ENCODE peak calls at places on chromosome 19, in eight cellular contexts. R, T, L, O, H, S, J and P are unnamed samples.

GRCh38 chr19:54521860-54522513 is 19.4 kb downstream of the LAIR2 start:
- DNase-seq in R (no peak), T (no peak), L (no peak), O (no peak), H (no peak), S (no peak), J (no peak), P (no peak)

GRCh38 chr19:32674153-32674958 is 624 bp downstream of the ANKRD27 start:
- DNase-seq in R (no peak), T (no peak), L (no peak), O (peak), H (no peak), S (no peak), J (no peak), P (no peak)

GRCh38 chr19:50492303-50493052 is 15.8 kb upstream of the GARIN5A start:
- DNase-seq in R (no peak), T (no peak), L (no peak), O (peak), H (no peak), S (no peak), J (no peak), P (no peak)

GRCh38 chr19:49340865-49341718 is 5.9 kb downstream of the CD37 start:
- DNase-seq in R (no peak), T (no peak), L (no peak), O (no peak), H (no peak), S (peak), J (no peak), P (no peak)

GRCh38 chr19:17841371-17841809 is 6.4 kb downstream of the JAK3 start:
- DNase-seq in R (no peak), T (no peak), L (no peak), O (no peak), H (peak), S (no peak), J (peak), P (no peak)

GRCh38 chr19:15091918-15092753 is 10.1 kb downstream of the OR1I1 start:
- DNase-seq in R (peak), T (peak), L (peak), O (no peak), H (no peak), S (no peak), J (peak), P (no peak)

GRCh38 chr19:35544110-35544802 is 1.2 kb upstream of the TMEM147 start:
- DNase-seq in R (no peak), T (no peak), L (no peak), O (no peak), H (no peak), S (no peak), J (no peak), P (no peak)

GRCh38 chr19:27772059-27772458 is 1440.9 kb downstream of the UQCRFS1 start:
- DNase-seq in R (no peak), T (no peak), L (no peak), O (no peak), H (no peak), S (no peak), J (no peak), P (peak)

GRCh38 chr19:54653181-54653809 is 9.5 kb upstream of the LILRB4 start:
- DNase-seq in R (no peak), T (no peak), L (no peak), O (no peak), H (peak), S (no peak), J (no peak), P (no peak)

GRCh38 chr19:18206018-18206417 is 2.2 kb upstream of the RAB3A start:
- DNase-seq in R (no peak), T (no peak), L (no peak), O (no peak), H (no peak), S (no peak), J (no peak), P (no peak)

GRCh38 chr19:42032428-42032827 is 37.6 kb downstream of the GRIK5 start:
- DNase-seq in R (no peak), T (no peak), L (no peak), O (no peak), H (no peak), S (no peak), J (no peak), P (no peak)

GRCh38 chr19:50829801-50830200 is 3.6 kb downstream of the KLK15 start:
- DNase-seq in R (no peak), T (peak), L (no peak), O (no peak), H (no peak), S (no peak), J (no peak), P (no peak)

GRCh38 chr19:27741236-27741635 is 1471.7 kb downstream of the UQCRFS1 start:
- DNase-seq in R (no peak), T (no peak), L (no peak), O (peak), H (no peak), S (no peak), J (no peak), P (peak)

GRCh38 chr19:29262085-29262484 is 49.1 kb upstream of the UQCRFS1 start:
- DNase-seq in R (no peak), T (no peak), L (no peak), O (no peak), H (no peak), S (no peak), J (no peak), P (no peak)

GRCh38 chr19:34772697-34773554 is at the start of gene ZNF599:
- DNase-seq in R (peak), T (peak), L (peak), O (peak), H (peak), S (peak), J (peak), P (peak)

GRCh38 chr19:56864443-56865125 is 24.1 kb upstream of the PEG3 start:
- DNase-seq in R (no peak), T (no peak), L (peak), O (no peak), H (no peak), S (no peak), J (no peak), P (no peak)

GRCh38 chr19:48703316-48703715 is 7.5 kb downstream of the FUT2 start:
- DNase-seq in R (no peak), T (no peak), L (no peak), O (no peak), H (no peak), S (no peak), J (no peak), P (no peak)

GRCh38 chr19:8126008-8126407 is 23.4 kb downstream of the FBN3 start:
- DNase-seq in R (no peak), T (no peak), L (no peak), O (no peak), H (no peak), S (no peak), J (no peak), P (no peak)

GRCh38 chr19:46646402-46646801 is 10.4 kb upstream of the GNG8 start:
- DNase-seq in R (no peak), T (no peak), L (no peak), O (no peak), H (no peak), S (no peak), J (no peak), P (no peak)

GRCh38 chr19:46886546-46887239 is 25.9 kb downstream of the ARHGAP35 start:
- DNase-seq in R (no peak), T (no peak), L (no peak), O (no peak), H (no peak), S (no peak), J (no peak), P (no peak)

GRCh38 chr19:34254552-34255432 is at the start of gene GARRE1:
- DNase-seq in R (peak), T (peak), L (peak), O (peak), H (peak), S (no peak), J (peak), P (no peak)

GRCh38 chr19:31518626-31519025 is 169.4 kb upstream of the TSHZ3 start:
- DNase-seq in R (no peak), T (no peak), L (no peak), O (no peak), H (no peak), S (no peak), J (no peak), P (no peak)

GRCh38 chr19:13053761-13054604 is 48.7 kb downstream of the LYL1 start:
- DNase-seq in R (no peak), T (peak), L (peak), O (peak), H (peak), S (peak), J (peak), P (peak)

GRCh38 chr19:55206664-55207500 is 2.4 kb downstream of the PTPRH start:
- DNase-seq in R (no peak), T (peak), L (peak), O (peak), H (peak), S (peak), J (peak), P (peak)

GRCh38 chr19:55526216-55527196 is 10.4 kb downstream of the SBK2 start:
- DNase-seq in R (no peak), T (peak), L (peak), O (peak), H (peak), S (peak), J (peak), P (no peak)

GRCh38 chr19:34482380-34483250 is 1.1 kb downstream of the WTIP start:
- DNase-seq in R (no peak), T (no peak), L (peak), O (no peak), H (no peak), S (no peak), J (no peak), P (no peak)

GRCh38 chr19:1832046-1832663 is 16.1 kb downstream of the REXO1 start:
- DNase-seq in R (no peak), T (no peak), L (no peak), O (no peak), H (no peak), S (no peak), J (no peak), P (no peak)

GRCh38 chr19:49339364-49340068 is 4.3 kb downstream of the CD37 start:
- DNase-seq in R (no peak), T (peak), L (peak), O (peak), H (no peak), S (peak), J (peak), P (peak)

GRCh38 chr19:48271531-48272151 is 1.8 kb downstream of the ZNF114 start:
- DNase-seq in R (no peak), T (peak), L (peak), O (no peak), H (no peak), S (no peak), J (peak), P (no peak)

GRCh38 chr19:45177817-45178261 is at the start of gene TRAPPC6A:
- DNase-seq in R (no peak), T (no peak), L (no peak), O (no peak), H (peak), S (no peak), J (no peak), P (no peak)

GRCh38 chr19:45173816-45174215 is 4.2 kb downstream of the TRAPPC6A start:
- DNase-seq in R (no peak), T (no peak), L (no peak), O (no peak), H (peak), S (no peak), J (no peak), P (no peak)

GRCh38 chr19:45178262-45179062 is at the start of gene BLOC1S3:
- DNase-seq in R (peak), T (peak), L (peak), O (peak), H (peak), S (peak), J (peak), P (peak)

GRCh38 chr19:45172611-45173208 is 5.3 kb downstream of the TRAPPC6A start:
- DNase-seq in R (no peak), T (no peak), L (no peak), O (no peak), H (no peak), S (no peak), J (no peak), P (no peak)

DNA sequence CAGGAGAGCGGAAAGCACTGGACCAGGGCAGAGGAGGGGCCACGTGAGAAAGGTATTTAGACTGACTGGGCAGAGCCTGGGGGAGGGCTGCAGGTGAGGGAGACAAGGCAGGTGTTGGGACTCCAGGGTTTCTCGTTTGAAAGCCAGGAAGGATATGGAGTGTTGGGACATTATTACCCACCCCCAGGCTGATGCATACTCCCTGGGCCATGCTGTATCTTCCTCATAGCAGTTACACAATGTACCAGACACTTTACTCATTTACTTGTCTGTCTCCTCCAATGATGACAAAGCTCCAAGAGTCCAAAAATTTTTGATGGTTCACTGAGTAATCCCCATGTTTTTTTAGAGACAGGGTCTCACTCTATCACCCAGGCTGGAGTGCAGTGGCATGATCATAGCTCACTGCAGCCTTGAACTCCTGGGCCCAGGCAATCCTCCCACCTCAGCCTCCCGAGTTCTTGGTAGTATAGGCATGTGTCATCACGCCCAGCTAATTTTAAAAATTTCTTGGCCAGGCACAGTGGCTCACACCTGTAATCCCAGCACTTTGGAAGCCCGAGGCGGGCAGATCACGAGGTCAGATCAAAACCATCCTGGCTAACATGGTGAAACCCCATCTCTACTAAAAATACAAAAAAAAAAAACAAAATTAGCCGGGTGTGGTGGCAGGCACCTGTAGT is 2.2 kb downstream of the TRAPPC6A start:
- DNase-seq in R (no peak), T (no peak), L (no peak), O (no peak), H (no peak), S (no peak), J (no peak), P (no peak)
- TF ChIP-seq POLR2A in R (no peak), T (no peak), L (no peak), O (no peak), H (no peak), S (no peak), J (no peak), P (no peak)

DNA sequence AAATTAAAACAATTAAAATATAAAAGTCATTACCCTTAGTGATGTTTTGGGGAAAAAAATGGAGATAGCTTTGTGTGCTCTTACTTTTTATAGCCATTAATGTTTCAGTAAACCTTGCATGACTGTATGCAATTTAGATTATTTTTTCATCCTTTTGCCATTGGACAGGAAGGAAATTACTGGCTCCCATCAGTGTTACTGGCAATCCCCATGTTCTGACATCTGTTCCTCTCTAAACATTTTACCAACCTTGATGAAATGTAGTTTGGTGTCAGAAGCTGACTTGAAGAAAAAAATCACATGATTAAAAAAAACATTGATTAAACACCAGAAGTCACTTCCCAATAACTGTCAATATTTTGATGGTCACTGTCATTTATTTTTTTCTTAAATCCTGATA is 52.3 kb upstream of the ZNF536 start:
- DNase-seq in R (no peak), T (no peak), L (no peak), O (no peak), H (no peak), S (no peak), J (no peak), P (no peak)
- TF ChIP-seq POLR2A in R (no peak), T (no peak), L (no peak), O (no peak), H (no peak), S (no peak), J (no peak), P (no peak)

GRCh38 chr19:40055832-40056504 is at the start of gene ZNF780B:
- DNase-seq in R (peak), T (peak), L (peak), O (peak), H (peak), S (peak), J (peak), P (peak)
- TF ChIP-seq POLR2A in R (peak), T (peak), L (no peak), O (no peak), H (peak), S (no peak), J (peak), P (no peak)

DNA sequence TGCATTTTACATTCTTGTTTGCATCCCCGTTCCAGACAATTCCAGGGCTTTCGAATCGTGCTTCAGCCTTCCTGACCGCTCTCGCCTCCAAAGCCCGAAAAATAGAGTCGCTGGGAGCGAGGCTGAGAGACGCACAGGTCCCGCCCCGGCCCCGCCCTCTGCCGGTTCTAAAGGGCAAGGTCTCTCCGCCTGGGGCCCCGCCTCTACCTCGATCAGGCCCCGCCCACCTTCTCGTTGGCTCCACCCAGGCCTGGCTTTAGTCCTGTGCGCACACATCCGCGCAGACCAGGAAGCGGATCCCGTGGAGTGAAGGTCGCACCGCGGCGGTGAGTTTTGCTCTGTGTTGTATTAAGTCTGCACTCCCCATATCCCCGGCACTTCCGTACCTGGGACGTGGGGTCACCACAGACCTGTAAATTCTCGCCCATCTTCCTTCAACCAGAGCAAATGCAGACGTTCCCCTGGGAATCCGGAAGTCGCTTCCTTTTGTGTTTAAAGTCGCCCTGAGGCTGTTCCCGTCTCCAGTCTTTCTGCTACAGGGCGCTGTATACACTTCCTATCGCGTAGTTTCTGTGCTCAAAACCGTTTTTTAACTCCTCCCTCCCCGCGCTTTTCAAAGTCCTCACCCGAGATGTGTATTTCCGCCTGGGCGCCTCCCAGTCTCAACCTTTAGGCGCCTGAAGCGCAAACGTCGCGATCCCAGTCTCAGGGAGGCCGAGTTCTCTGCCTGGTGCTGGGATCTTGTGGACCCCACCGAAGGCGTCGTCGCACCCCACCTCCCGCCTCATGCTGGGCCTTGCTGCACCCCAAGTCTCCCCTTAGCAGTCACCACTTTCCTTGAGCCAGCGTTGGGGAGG is at the start of gene ZNF701:
- DNase-seq in R (peak), T (peak), L (peak), O (peak), H (peak), S (peak), J (peak), P (peak)
- TF ChIP-seq POLR2A in R (peak), T (peak), L (no peak), O (peak), H (peak), S (peak), J (peak), P (peak)

GRCh38 chr19:6048808-6049405 is 61.4 kb downstream of the RFX2 start:
- DNase-seq in R (peak), T (peak), L (peak), O (peak), H (peak), S (peak), J (peak), P (peak)
- TF ChIP-seq POLR2A in R (no peak), T (no peak), L (no peak), O (no peak), H (no peak), S (no peak), J (no peak), P (no peak)

GRCh38 chr19:3708207-3708931 is at the start of gene TJP3:
- DNase-seq in R (no peak), T (peak), L (peak), O (peak), H (no peak), S (peak), J (peak), P (no peak)
- TF ChIP-seq POLR2A in R (no peak), T (no peak), L (no peak), O (peak), H (no peak), S (peak), J (peak), P (no peak)

GRCh38 chr19:39408392-39409206 is 2.0 kb downstream of the ZFP36 start:
- DNase-seq in R (no peak), T (no peak), L (no peak), O (peak), H (no peak), S (no peak), J (peak), P (no peak)
- TF ChIP-seq POLR2A in R (peak), T (peak), L (no peak), O (peak), H (no peak), S (peak), J (no peak), P (peak)